ENCODE peak calls at places on chromosome 11, in ten cellular contexts. J is IMR-90, E is suprapubic skin, Y is Peyer's patch, I is adrenal gland, P is right lobe of liver, D is ovary, F is esophagus squamous epithelium, C is HCT116, Z is prostate gland. K is an unnamed sample. For H3K4me1, the result is how much of the 10 kb centered on the place peaks cover.

GRCh38 chr11:46306296-46306853 is 28.9 kb downstream of the CREB3L1 start:
- DNase-seq in J (peak), E (no peak), Y (no peak), I (no peak), P (no peak), D (no peak), F (no peak), C (no peak), Z (no peak), K (no peak)

GRCh38 chr11:29124436-29124835 is 892.4 kb downstream of the KCNA4 start:
- DNase-seq in J (no peak), E (no peak), Y (no peak), I (no peak), P (no peak), D (no peak), F (no peak), C (no peak), Z (no peak), K (no peak)

GRCh38 chr11:637593-638507 is 781 bp downstream of the DRD4 start:
- DNase-seq in J (no peak), E (no peak), Y (no peak), I (no peak), P (peak), D (peak), F (no peak), C (no peak), Z (no peak), K (no peak)

GRCh38 chr11:23509023-23509422 is 648.7 kb upstream of the CCDC179 start:
- DNase-seq in J (peak), E (no peak), Y (no peak), I (no peak), P (no peak), D (no peak), F (no peak), C (no peak), Z (no peak), K (no peak)

GRCh38 chr11:72179804-72180396 is 12.0 kb upstream of the FOLR1 start:
- DNase-seq in J (no peak), E (no peak), Y (no peak), I (no peak), P (no peak), D (no peak), F (no peak), C (no peak), Z (no peak), K (no peak)

GRCh38 chr11:60377737-60378136 is 595 bp upstream of the MS4A7 start:
- DNase-seq in J (no peak), E (no peak), Y (no peak), I (peak), P (peak), D (no peak), F (no peak), C (no peak), Z (no peak), K (no peak)

GRCh38 chr11:57913713-57914704 is 109.7 kb upstream of the OR9Q1 start:
- DNase-seq in J (no peak), E (no peak), Y (no peak), I (no peak), P (no peak), D (no peak), F (no peak), C (no peak), Z (no peak), K (no peak)

GRCh38 chr11:93117578-93117964 is 80.2 kb downstream of the SLC36A4 start:
- DNase-seq in J (no peak), E (no peak), Y (no peak), I (no peak), P (no peak), D (no peak), F (no peak), C (no peak), Z (no peak), K (no peak)

GRCh38 chr11:95193541-95193940 is 37.5 kb downstream of the SESN3 start:
- DNase-seq in J (no peak), E (no peak), Y (no peak), I (no peak), P (no peak), D (no peak), F (no peak), C (no peak), Z (no peak), K (no peak)

GRCh38 chr11:17807034-17807433 is 72.5 kb downstream of the KCNC1 start:
- DNase-seq in J (no peak), E (peak), Y (no peak), I (no peak), P (no peak), D (no peak), F (no peak), C (no peak), Z (no peak), K (no peak)

GRCh38 chr11:120235024-120235628 is 4.8 kb upstream of the POU2F3 start:
- DNase-seq in J (peak), E (no peak), Y (peak), I (no peak), P (peak), D (no peak), F (no peak), C (peak), Z (peak), K (peak)

GRCh38 chr11:559020-559620 is 1.4 kb downstream of the LMNTD2 start:
- DNase-seq in J (no peak), E (no peak), Y (no peak), I (no peak), P (peak), D (no peak), F (no peak), C (no peak), Z (no peak), K (no peak)

GRCh38 chr11:112302226-112302868 is 41.7 kb upstream of the PLET1 start:
- DNase-seq in J (peak), E (no peak), Y (no peak), I (no peak), P (no peak), D (no peak), F (no peak), C (no peak), Z (no peak), K (no peak)

GRCh38 chr11:106152013-106152412 is 74.6 kb downstream of the AASDHPPT start:
- DNase-seq in J (peak), E (no peak), Y (no peak), I (no peak), P (no peak), D (no peak), F (no peak), C (no peak), Z (peak), K (no peak)

GRCh38 chr11:65014146-65014960 is at the start of gene ARL2:
- DNase-seq in J (no peak), E (peak), Y (peak), I (peak), P (no peak), D (no peak), F (peak), C (no peak), Z (peak), K (peak)

GRCh38 chr11:64745523-64746328 is 1.8 kb upstream of the RASGRP2 start:
- DNase-seq in J (peak), E (peak), Y (peak), I (peak), P (peak), D (peak), F (no peak), C (no peak), Z (peak), K (peak)

GRCh38 chr11:19367051-19367709 is 126.4 kb upstream of the E2F8 start:
- DNase-seq in J (peak), E (no peak), Y (no peak), I (no peak), P (no peak), D (no peak), F (no peak), C (no peak), Z (no peak), K (no peak)

GRCh38 chr11:7775689-7776088 is 21.1 kb downstream of the OR5P2 start:
- DNase-seq in J (no peak), E (no peak), Y (no peak), I (no peak), P (no peak), D (no peak), F (no peak), C (no peak), Z (no peak), K (no peak)

GRCh38 chr11:111797145-111797581 is 31.0 kb upstream of the PPP2R1B start:
- DNase-seq in J (peak), E (no peak), Y (no peak), I (peak), P (no peak), D (no peak), F (no peak), C (no peak), Z (peak), K (no peak)

GRCh38 chr11:92703431-92703830 is 266.0 kb upstream of the MTNR1B start:
- DNase-seq in J (peak), E (no peak), Y (no peak), I (no peak), P (no peak), D (no peak), F (no peak), C (no peak), Z (no peak), K (no peak)

GRCh38 chr11:100632970-100633452 is 54.1 kb upstream of the ARHGAP42 start:
- DNase-seq in J (peak), E (peak), Y (peak), I (peak), P (peak), D (peak), F (no peak), C (no peak), Z (peak), K (no peak)

GRCh38 chr11:83948205-83948604 is 662.0 kb upstream of the CCDC90B start:
- DNase-seq in J (no peak), E (no peak), Y (no peak), I (no peak), P (no peak), D (no peak), F (no peak), C (no peak), Z (no peak), K (no peak)

GRCh38 chr11:125593113-125593761 is 585 bp downstream of the STT3A start:
- DNase-seq in J (peak), E (no peak), Y (no peak), I (no peak), P (no peak), D (no peak), F (no peak), C (peak), Z (peak), K (no peak)

GRCh38 chr11:126443120-126443519 is 87.6 kb downstream of the ST3GAL4 start:
- DNase-seq in J (no peak), E (no peak), Y (no peak), I (no peak), P (no peak), D (no peak), F (no peak), C (no peak), Z (no peak), K (no peak)

GRCh38 chr11:10728779-10729472 is 22.1 kb upstream of the CTR9 start:
- DNase-seq in J (peak), E (no peak), Y (no peak), I (no peak), P (no peak), D (no peak), F (no peak), C (no peak), Z (no peak), K (peak)

GRCh38 chr11:17388609-17389204 is at the start of gene KCNJ11:
- DNase-seq in J (no peak), E (no peak), Y (no peak), I (no peak), P (peak), D (no peak), F (no peak), C (no peak), Z (no peak), K (no peak)

GRCh38 chr11:65219930-65220213 is 38.1 kb downstream of the CAPN1 start:
- DNase-seq in J (no peak), E (no peak), Y (no peak), I (no peak), P (no peak), D (no peak), F (no peak), C (no peak), Z (no peak), K (no peak)

GRCh38 chr11:80595011-80595410 is 1154.2 kb upstream of the TENM4 start:
- DNase-seq in J (peak), E (no peak), Y (no peak), I (no peak), P (no peak), D (no peak), F (no peak), C (no peak), Z (no peak), K (no peak)

GRCh38 chr11:33721291-33721840 is 14.9 kb downstream of the CD59 start:
- DNase-seq in J (peak), E (no peak), Y (no peak), I (no peak), P (no peak), D (no peak), F (no peak), C (no peak), Z (no peak), K (no peak)

GRCh38 chr11:116607027-116607426 is 165.8 kb downstream of the BUD13 start:
- DNase-seq in J (no peak), E (no peak), Y (no peak), I (no peak), P (no peak), D (no peak), F (no peak), C (no peak), Z (no peak), K (no peak)

GRCh38 chr11:126751242-126751641 is 249.3 kb downstream of the KIRREL3 start:
- DNase-seq in J (peak), E (no peak), Y (no peak), I (no peak), P (no peak), D (no peak), F (no peak), C (no peak), Z (no peak), K (no peak)

GRCh38 chr11:111303476-111303875 is 5.1 kb downstream of the POU2AF3 start:
- DNase-seq in J (no peak), E (no peak), Y (no peak), I (no peak), P (peak), D (no peak), F (no peak), C (no peak), Z (peak), K (no peak)

GRCh38 chr11:17371614-17372013 is 16.8 kb downstream of the KCNJ11 start:
- DNase-seq in J (peak), E (no peak), Y (no peak), I (no peak), P (no peak), D (no peak), F (no peak), C (peak), Z (no peak), K (no peak)

GRCh38 chr11:93659216-93659615 is 2.3 kb upstream of the CEP295 start:
- DNase-seq in J (no peak), E (no peak), Y (no peak), I (no peak), P (no peak), D (no peak), F (no peak), C (no peak), Z (no peak), K (no peak)

GRCh38 chr11:112408551-112408950 is 147.9 kb upstream of the PLET1 start:
- DNase-seq in J (no peak), E (no peak), Y (no peak), I (no peak), P (no peak), D (no peak), F (no peak), C (no peak), Z (no peak), K (no peak)

GRCh38 chr11:128879817-128880216 is 11.3 kb upstream of the KCNJ5 start:
- DNase-seq in J (no peak), E (no peak), Y (no peak), I (no peak), P (no peak), D (no peak), F (no peak), C (no peak), Z (no peak), K (no peak)

GRCh38 chr11:134170177-134170908 is 53.4 kb downstream of the NCAPD3 start:
- DNase-seq in J (no peak), E (no peak), Y (no peak), I (no peak), P (no peak), D (no peak), F (no peak), C (no peak), Z (no peak), K (no peak)

GRCh38 chr11:68956142-68956541 is 24.6 kb downstream of the MRGPRD start:
- DNase-seq in J (no peak), E (no peak), Y (no peak), I (no peak), P (no peak), D (no peak), F (no peak), C (no peak), Z (no peak), K (peak)

GRCh38 chr11:68956547-68957254 is 24.1 kb downstream of the MRGPRD start:
- DNase-seq in J (no peak), E (no peak), Y (no peak), I (no peak), P (no peak), D (no peak), F (no peak), C (no peak), Z (no peak), K (no peak)

GRCh38 chr11:68959465-68960298 is 21.1 kb downstream of the MRGPRD start:
- DNase-seq in J (no peak), E (no peak), Y (peak), I (no peak), P (no peak), D (peak), F (no peak), C (no peak), Z (no peak), K (peak)

GRCh38 chr11:68958211-68958610 is 22.6 kb downstream of the MRGPRD start:
- DNase-seq in J (no peak), E (no peak), Y (no peak), I (no peak), P (no peak), D (no peak), F (no peak), C (no peak), Z (no peak), K (no peak)

GRCh38 chr11:68954970-68955958 is 25.5 kb downstream of the MRGPRD start:
- DNase-seq in J (peak), E (no peak), Y (peak), I (peak), P (no peak), D (no peak), F (no peak), C (no peak), Z (peak), K (peak)
- H3K4me3 ChIP-seq in J (no peak), E (no peak), Y (no peak), I (no peak), P (no peak), D (no peak), F (no peak), C (no peak), Z (no peak), K (no peak)

GRCh38 chr11:102476812-102477211 is 24.2 kb upstream of the TMEM123 start:
- DNase-seq in J (peak), E (no peak), Y (peak), I (no peak), P (peak), D (no peak), F (no peak), C (no peak), Z (peak), K (no peak)
- TF ChIP-seq POLR2A in J (no peak), E (no peak), Y (no peak), I (no peak), P (no peak), D (no peak), F (no peak), C (no peak), Z (no peak), K (no peak)

DNA sequence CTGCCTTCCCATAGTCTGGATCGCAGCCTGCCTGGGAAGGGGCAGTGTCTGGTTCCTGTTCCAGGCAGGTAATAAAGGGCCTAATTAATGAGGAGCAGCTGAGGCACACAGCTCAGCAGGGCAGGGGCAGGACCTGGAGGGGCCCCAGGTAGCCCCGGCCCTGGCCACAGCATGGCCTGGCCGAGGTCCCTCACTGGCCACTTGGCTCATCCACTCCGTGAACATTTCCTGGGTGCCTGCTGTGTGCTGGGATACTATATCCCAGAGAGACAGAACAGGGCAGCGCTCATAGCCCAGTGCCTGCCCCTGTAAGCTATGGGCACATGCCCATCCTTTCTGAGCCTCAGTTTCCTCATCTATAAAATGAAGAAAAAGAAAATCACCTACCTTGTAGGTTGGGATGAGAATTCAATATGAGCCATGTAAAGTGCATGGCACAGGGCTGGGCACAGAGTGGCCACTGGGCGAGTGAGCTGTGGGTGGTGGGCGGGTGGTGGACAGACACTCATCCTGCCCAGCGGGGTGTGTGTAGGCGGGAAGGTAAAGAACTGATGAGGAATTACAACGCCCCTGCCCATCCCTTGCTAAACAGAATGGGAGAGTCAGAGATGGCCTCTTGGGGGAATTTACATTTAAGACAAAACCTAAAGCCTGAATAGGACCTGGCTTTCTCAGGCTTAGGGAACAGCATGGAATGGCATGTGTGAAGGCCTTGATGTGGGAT is 9.2 kb downstream of the MYRF start:
- DNase-seq in J (no peak), E (no peak), Y (no peak), I (no peak), P (no peak), D (no peak), F (no peak), C (no peak), Z (no peak), K (no peak)
- H3K4me1 ChIP-seq in J (under half), E (under half), Y (under half), I (under half), P (under half), D (under half), F (under half), C (under half), Z (under half), K (under half)

GRCh38 chr11:22432331-22433065 is 94.3 kb downstream of the SLC17A6 start:
- DNase-seq in J (peak), E (peak), Y (peak), I (peak), P (peak), D (peak), F (no peak), C (no peak), Z (no peak), K (peak)
- H3K4me3 ChIP-seq in J (peak), E (peak), Y (no peak), I (no peak), P (no peak), D (peak), F (peak), C (no peak), Z (peak), K (peak)

GRCh38 chr11:13008625-13009475 is at the start of gene RASSF10:
- DNase-seq in J (no peak), E (no peak), Y (peak), I (no peak), P (peak), D (no peak), F (no peak), C (no peak), Z (peak), K (peak)
- TF ChIP-seq POLR2A in J (no peak), E (no peak), Y (peak), I (no peak), P (no peak), D (no peak), F (peak), C (no peak), Z (peak), K (peak)

GRCh38 chr11:47375020-47375419 is 3.3 kb downstream of the SPI1 start:
- DNase-seq in J (no peak), E (no peak), Y (peak), I (no peak), P (no peak), D (no peak), F (no peak), C (no peak), Z (no peak), K (no peak)
- H3K4me1 ChIP-seq in J (under half), E (under half), Y (under half), I (under half), P (under half), D (under half), F (under half), C (under half), Z (under half), K (under half)

GRCh38 chr11:13668102-13668956 is at the start of gene FAR1:
- DNase-seq in J (peak), E (peak), Y (peak), I (peak), P (peak), D (peak), F (peak), C (peak), Z (peak), K (peak)

GRCh38 chr11:13668957-13669521 is 571 bp downstream of the FAR1 start:
- DNase-seq in J (peak), E (peak), Y (peak), I (peak), P (peak), D (peak), F (no peak), C (no peak), Z (peak), K (no peak)

GRCh38 chr11:13666708-13667107 is 1.8 kb upstream of the FAR1 start:
- DNase-seq in J (no peak), E (no peak), Y (no peak), I (no peak), P (no peak), D (no peak), F (no peak), C (no peak), Z (no peak), K (no peak)

GRCh38 chr11:13667795-13668101 is 720 bp upstream of the FAR1 start:
- DNase-seq in J (no peak), E (no peak), Y (no peak), I (no peak), P (no peak), D (no peak), F (no peak), C (no peak), Z (no peak), K (no peak)

DNA sequence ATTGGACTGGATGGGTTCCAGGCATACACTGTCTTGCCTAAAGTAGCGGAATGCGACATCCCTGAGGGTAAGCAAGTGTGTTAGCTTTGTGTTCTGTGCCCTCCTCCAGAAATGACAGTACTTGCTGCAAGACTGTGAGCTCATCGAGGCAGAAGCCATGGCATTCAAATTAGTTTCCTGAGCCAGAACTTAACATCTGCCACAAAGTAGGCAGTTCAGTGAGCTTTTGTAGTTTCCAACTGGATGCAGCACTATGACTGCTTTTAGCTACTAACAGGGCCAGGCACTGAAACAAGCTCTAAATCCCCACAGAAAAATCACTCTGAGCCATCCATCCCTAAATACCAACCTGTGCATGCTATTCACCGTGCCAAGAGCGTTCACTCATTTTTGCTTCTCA is 1.2 kb upstream of the FAR1 start:
- DNase-seq in J (peak), E (no peak), Y (no peak), I (no peak), P (no peak), D (no peak), F (no peak), C (no peak), Z (no peak), K (no peak)
- H3K4me3 ChIP-seq in J (no peak), E (peak), Y (no peak), I (no peak), P (no peak), D (peak), F (peak), C (no peak), Z (no peak), K (no peak)